ENCODE peak calls at places on chromosomes 12 and 14, in nine cellular contexts. One of them, this sample, is unnamed.
A peak's percentile ranks its signal among the peaks of the same experiment; 100 is the strongest.

GRCh38 chr14:54686871-54687749 is 120.2 kb downstream of the SAMD4A start:
- DNase-seq in HCT116: no peak
- DNase-seq in heart left ventricle: peak; percentile 50
- DNase-seq in transverse colon: no peak
- DNase-seq in esophagus squamous epithelium: no peak
- DNase-seq in PC-3: no peak
- DNase-seq in OCI-LY7: no peak
- DNase-seq in RWPE2: no peak
- DNase-seq in A549: no peak
- DNase-seq in this sample: no peak

GRCh38 chr12:5499566-5500325 is 67.8 kb downstream of the NTF3 start:
- DNase-seq in HCT116: no peak
- DNase-seq in heart left ventricle: no peak
- DNase-seq in OCI-LY7: no peak
- DNase-seq in RWPE2: no peak
- DNase-seq in transverse colon: peak; percentile 54
- DNase-seq in PC-3: no peak
- DNase-seq in esophagus squamous epithelium: no peak
- DNase-seq in A549: no peak
- DNase-seq in this sample: peak; percentile 45

GRCh38 chr12:38983117-38983571 is 77.8 kb upstream of the CPNE8 start:
- DNase-seq in heart left ventricle: no peak
- DNase-seq in HCT116: no peak
- DNase-seq in PC-3: no peak
- DNase-seq in RWPE2: no peak
- DNase-seq in transverse colon: no peak
- DNase-seq in A549: no peak
- DNase-seq in esophagus squamous epithelium: no peak
- DNase-seq in OCI-LY7: no peak
- DNase-seq in this sample: no peak

GRCh38 chr12:98345308-98345876 is 170.0 kb upstream of the TMPO start:
- DNase-seq in OCI-LY7: no peak
- DNase-seq in PC-3: no peak
- DNase-seq in A549: no peak
- DNase-seq in transverse colon: no peak
- DNase-seq in HCT116: no peak
- DNase-seq in esophagus squamous epithelium: no peak
- DNase-seq in RWPE2: no peak
- DNase-seq in heart left ventricle: no peak
- DNase-seq in this sample: no peak

GRCh38 chr14:99274346-99275221 is 2.6 kb upstream of the BCL11B start:
- DNase-seq in transverse colon: peak; percentile 75
- DNase-seq in RWPE2: peak; percentile 92
- DNase-seq in heart left ventricle: peak; percentile 50
- DNase-seq in OCI-LY7: no peak
- DNase-seq in PC-3: peak; percentile 55
- DNase-seq in esophagus squamous epithelium: no peak
- DNase-seq in HCT116: peak; percentile 78
- DNase-seq in A549: peak; percentile 77
- DNase-seq in this sample: peak; percentile 87

GRCh38 chr14:52046376-52046917 is 22.4 kb downstream of the NID2 start:
- DNase-seq in A549: no peak
- DNase-seq in RWPE2: no peak
- DNase-seq in HCT116: no peak
- DNase-seq in esophagus squamous epithelium: no peak
- DNase-seq in transverse colon: no peak
- DNase-seq in OCI-LY7: no peak
- DNase-seq in heart left ventricle: no peak
- DNase-seq in PC-3: no peak
- DNase-seq in this sample: no peak

GRCh38 chr12:43692064-43692463 is 66.5 kb downstream of the PUS7L start:
- DNase-seq in esophagus squamous epithelium: no peak
- DNase-seq in HCT116: peak; percentile 4
- DNase-seq in RWPE2: no peak
- DNase-seq in OCI-LY7: no peak
- DNase-seq in heart left ventricle: no peak
- DNase-seq in PC-3: peak; percentile 22
- DNase-seq in transverse colon: no peak
- DNase-seq in A549: no peak
- DNase-seq in this sample: no peak

GRCh38 chr12:180445-180844 is 33.5 kb downstream of the SLC6A12 start:
- DNase-seq in esophagus squamous epithelium: no peak
- DNase-seq in transverse colon: peak; percentile 44
- DNase-seq in PC-3: no peak
- DNase-seq in HCT116: no peak
- DNase-seq in RWPE2: no peak
- DNase-seq in heart left ventricle: peak; percentile 63
- DNase-seq in A549: no peak
- DNase-seq in OCI-LY7: no peak
- DNase-seq in this sample: peak; percentile 49

GRCh38 chr14:39488600-39488999 is 56.4 kb upstream of the FBXO33 start:
- DNase-seq in HCT116: no peak
- DNase-seq in heart left ventricle: no peak
- DNase-seq in RWPE2: no peak
- DNase-seq in A549: no peak
- DNase-seq in esophagus squamous epithelium: no peak
- DNase-seq in transverse colon: no peak
- DNase-seq in PC-3: no peak
- DNase-seq in OCI-LY7: no peak
- DNase-seq in this sample: no peak

GRCh38 chr12:49664591-49665146 is 41.3 kb downstream of the PRPF40B start:
- DNase-seq in HCT116: no peak
- DNase-seq in heart left ventricle: peak; percentile 49
- DNase-seq in PC-3: peak; percentile 14
- DNase-seq in RWPE2: no peak
- DNase-seq in transverse colon: no peak
- DNase-seq in OCI-LY7: peak; percentile 24
- DNase-seq in A549: no peak
- DNase-seq in esophagus squamous epithelium: no peak
- DNase-seq in this sample: no peak

GRCh38 chr12:81626406-81626805 is 132.7 kb downstream of the PPFIA2 start:
- DNase-seq in HCT116: no peak
- DNase-seq in heart left ventricle: no peak
- DNase-seq in PC-3: no peak
- DNase-seq in RWPE2: no peak
- DNase-seq in A549: no peak
- DNase-seq in transverse colon: no peak
- DNase-seq in esophagus squamous epithelium: no peak
- DNase-seq in OCI-LY7: no peak
- DNase-seq in this sample: no peak

GRCh38 chr14:89466939-89467338 is 49.9 kb upstream of the FOXN3 start:
- DNase-seq in HCT116: no peak
- DNase-seq in A549: no peak
- DNase-seq in esophagus squamous epithelium: no peak
- DNase-seq in transverse colon: no peak
- DNase-seq in PC-3: no peak
- DNase-seq in heart left ventricle: peak; percentile 47
- DNase-seq in RWPE2: no peak
- DNase-seq in OCI-LY7: no peak
- DNase-seq in this sample: no peak

GRCh38 chr12:116690016-116690709 is 47.7 kb downstream of the SPRING1 start:
- DNase-seq in HCT116: no peak
- DNase-seq in A549: no peak
- DNase-seq in RWPE2: no peak
- DNase-seq in heart left ventricle: no peak
- DNase-seq in PC-3: no peak
- DNase-seq in OCI-LY7: no peak
- DNase-seq in esophagus squamous epithelium: no peak
- DNase-seq in transverse colon: no peak
- DNase-seq in this sample: no peak

GRCh38 chr12:105365231-105365630 is 34.7 kb downstream of the C12orf75 start:
- DNase-seq in heart left ventricle: no peak
- DNase-seq in RWPE2: no peak
- DNase-seq in HCT116: no peak
- DNase-seq in transverse colon: no peak
- DNase-seq in OCI-LY7: no peak
- DNase-seq in esophagus squamous epithelium: no peak
- DNase-seq in A549: no peak
- DNase-seq in PC-3: no peak
- DNase-seq in this sample: no peak

GRCh38 chr12:51751657-51752056 is 96.9 kb downstream of the FIGNL2 start:
- DNase-seq in A549: no peak
- DNase-seq in esophagus squamous epithelium: no peak
- DNase-seq in HCT116: no peak
- DNase-seq in OCI-LY7: no peak
- DNase-seq in RWPE2: no peak
- DNase-seq in heart left ventricle: no peak
- DNase-seq in PC-3: no peak
- DNase-seq in transverse colon: no peak
- DNase-seq in this sample: no peak

GRCh38 chr12:96534339-96534738 is 45.0 kb downstream of the CFAP54 start:
- DNase-seq in transverse colon: no peak
- DNase-seq in PC-3: peak; percentile 80
- DNase-seq in esophagus squamous epithelium: no peak
- DNase-seq in heart left ventricle: no peak
- DNase-seq in HCT116: no peak
- DNase-seq in A549: peak; percentile 26
- DNase-seq in OCI-LY7: no peak
- DNase-seq in RWPE2: no peak
- DNase-seq in this sample: no peak

GRCh38 chr14:38138581-38139138 is 69.0 kb upstream of the SSTR1 start:
- DNase-seq in heart left ventricle: no peak
- DNase-seq in A549: no peak
- DNase-seq in transverse colon: no peak
- DNase-seq in HCT116: no peak
- DNase-seq in OCI-LY7: no peak
- DNase-seq in esophagus squamous epithelium: no peak
- DNase-seq in PC-3: peak; percentile 48
- DNase-seq in RWPE2: no peak
- DNase-seq in this sample: no peak

GRCh38 chr12:22712083-22712482 is 87.1 kb downstream of the ETNK1 start:
- DNase-seq in RWPE2: no peak
- DNase-seq in transverse colon: no peak
- DNase-seq in OCI-LY7: no peak
- DNase-seq in esophagus squamous epithelium: no peak
- DNase-seq in heart left ventricle: no peak
- DNase-seq in PC-3: no peak
- DNase-seq in HCT116: no peak
- DNase-seq in A549: no peak
- DNase-seq in this sample: no peak

GRCh38 chr12:22715254-22715653 is 90.3 kb downstream of the ETNK1 start:
- DNase-seq in esophagus squamous epithelium: no peak
- DNase-seq in A549: no peak
- DNase-seq in transverse colon: no peak
- DNase-seq in PC-3: no peak
- DNase-seq in RWPE2: no peak
- DNase-seq in heart left ventricle: no peak
- DNase-seq in OCI-LY7: no peak
- DNase-seq in HCT116: no peak
- DNase-seq in this sample: no peak

GRCh38 chr12:22709292-22709691 is 84.3 kb downstream of the ETNK1 start:
- DNase-seq in A549: peak; percentile 44
- DNase-seq in heart left ventricle: no peak
- DNase-seq in PC-3: peak; percentile 46
- DNase-seq in esophagus squamous epithelium: no peak
- DNase-seq in HCT116: peak; percentile 26
- DNase-seq in transverse colon: no peak
- DNase-seq in OCI-LY7: peak; percentile 21
- DNase-seq in RWPE2: no peak
- DNase-seq in this sample: no peak
- TF ChIP-seq CTCF in A549: peak; percentile 54
- TF ChIP-seq CTCF in heart left ventricle: peak; percentile 27
- TF ChIP-seq CTCF in PC-3: peak; percentile 55
- TF ChIP-seq CTCF in esophagus squamous epithelium: no peak
- TF ChIP-seq CTCF in HCT116: peak; percentile 69
- TF ChIP-seq CTCF in transverse colon: peak; percentile 43
- TF ChIP-seq CTCF in OCI-LY7: peak; percentile 69
- TF ChIP-seq CTCF in RWPE2: peak; percentile 27
- TF ChIP-seq CTCF in this sample: no peak

DNA sequence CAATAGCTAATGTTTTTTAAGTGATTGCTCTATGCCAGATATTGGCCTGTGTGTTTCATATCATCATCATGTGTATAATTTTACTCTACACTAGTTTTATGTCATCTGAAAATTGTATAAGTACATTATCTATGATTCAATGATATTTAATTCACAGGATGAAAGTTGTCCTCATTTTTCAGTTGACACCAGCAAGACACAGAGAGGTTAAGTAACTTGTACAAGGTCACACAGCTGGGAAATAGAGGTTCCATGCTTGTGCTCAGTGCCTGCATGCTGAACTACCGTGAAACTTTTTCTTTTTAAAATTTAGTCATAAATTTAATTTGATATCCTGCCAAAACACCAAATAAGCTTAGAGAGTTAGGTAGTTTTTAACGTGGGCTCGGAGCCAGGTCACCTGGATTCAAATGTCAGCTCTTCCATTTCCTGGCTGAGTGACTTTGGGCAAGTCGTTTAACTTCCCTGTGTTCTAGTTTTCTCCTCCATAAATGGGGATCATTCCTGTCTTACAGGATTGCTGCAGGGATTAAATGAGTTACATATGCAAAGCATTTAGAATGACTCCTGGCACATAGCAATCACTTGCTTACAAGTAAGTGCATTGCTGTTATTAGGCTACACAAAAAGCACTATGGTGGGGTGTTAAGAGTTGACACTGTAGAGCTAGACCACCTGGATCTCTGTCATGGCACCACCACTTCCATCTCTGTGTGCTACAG is 183.9 kb downstream of the ETV6 start:
- DNase-seq in RWPE2: no peak
- DNase-seq in HCT116: no peak
- DNase-seq in A549: no peak
- DNase-seq in esophagus squamous epithelium: no peak
- DNase-seq in heart left ventricle: no peak
- DNase-seq in OCI-LY7: no peak
- DNase-seq in transverse colon: no peak
- DNase-seq in PC-3: no peak
- DNase-seq in this sample: no peak
- H3K4me3 ChIP-seq in RWPE2: no peak overlapping the region
- H3K4me3 ChIP-seq in HCT116: no peak overlapping the region
- H3K4me3 ChIP-seq in A549: no peak overlapping the region
- H3K4me3 ChIP-seq in esophagus squamous epithelium: no peak overlapping the region
- H3K4me3 ChIP-seq in heart left ventricle: no peak overlapping the region
- H3K4me3 ChIP-seq in OCI-LY7: no peak overlapping the region
- H3K4me3 ChIP-seq in transverse colon: no peak overlapping the region
- H3K4me3 ChIP-seq in PC-3: no peak overlapping the region
- H3K4me3 ChIP-seq in this sample: no peak overlapping the region

DNA sequence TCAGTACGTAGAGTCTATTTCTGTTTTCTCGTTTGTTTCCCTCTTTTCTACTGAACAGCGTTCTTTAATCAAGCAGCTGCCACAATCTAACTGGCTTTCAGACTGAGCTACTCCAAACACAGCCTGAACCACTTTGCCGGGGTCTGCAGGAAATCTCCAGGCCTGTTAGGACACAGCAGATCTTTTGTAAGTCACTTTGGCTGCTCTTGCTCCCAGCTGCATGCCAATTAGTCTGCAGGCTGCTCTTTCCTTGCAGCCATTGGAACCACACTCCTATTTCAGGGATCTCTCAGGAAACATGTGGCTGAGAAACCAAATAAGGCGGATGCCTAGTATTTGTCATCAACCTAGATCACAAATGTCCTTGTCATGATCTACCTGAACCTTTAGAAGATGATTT is 73.6 kb downstream of the TMTC1 start:
- DNase-seq in PC-3: no peak
- DNase-seq in RWPE2: no peak
- DNase-seq in transverse colon: no peak
- DNase-seq in esophagus squamous epithelium: no peak
- DNase-seq in OCI-LY7: no peak
- DNase-seq in HCT116: no peak
- DNase-seq in heart left ventricle: peak; percentile 53
- DNase-seq in A549: no peak
- DNase-seq in this sample: no peak
- H3K4me1 ChIP-seq in PC-3: no peaks in the 10 kb centered on the region
- H3K4me1 ChIP-seq in RWPE2: no peaks in the 10 kb centered on the region
- H3K4me1 ChIP-seq in transverse colon: no peaks in the 10 kb centered on the region
- H3K4me1 ChIP-seq in esophagus squamous epithelium: peaks cover 20% of the 10 kb centered on the region
- H3K4me1 ChIP-seq in OCI-LY7: no peaks in the 10 kb centered on the region
- H3K4me1 ChIP-seq in HCT116: no peaks in the 10 kb centered on the region
- H3K4me1 ChIP-seq in heart left ventricle: peaks cover 22% of the 10 kb centered on the region
- H3K4me1 ChIP-seq in A549: no peaks in the 10 kb centered on the region
- H3K4me1 ChIP-seq in this sample: no peaks in the 10 kb centered on the region

GRCh38 chr14:104138891-104139459 is 588 bp downstream of the KIF26A start:
- DNase-seq in HCT116: no peak
- DNase-seq in heart left ventricle: peak; percentile 30
- DNase-seq in OCI-LY7: no peak
- DNase-seq in RWPE2: peak; percentile 70
- DNase-seq in PC-3: no peak
- DNase-seq in A549: no peak
- DNase-seq in esophagus squamous epithelium: no peak
- DNase-seq in transverse colon: no peak
- DNase-seq in this sample: no peak
- TF ChIP-seq CTCF in HCT116: no peak
- TF ChIP-seq CTCF in heart left ventricle: no peak
- TF ChIP-seq CTCF in OCI-LY7: no peak
- TF ChIP-seq CTCF in RWPE2: no peak
- TF ChIP-seq CTCF in PC-3: no peak
- TF ChIP-seq CTCF in A549: no peak
- TF ChIP-seq CTCF in esophagus squamous epithelium: no peak
- TF ChIP-seq CTCF in transverse colon: no peak
- TF ChIP-seq CTCF in this sample: no peak